ENCODE peak calls at places on chromosomes 4 and X, in seven cellular contexts. N is NCI-H187 treated with DMSO at 0.1 percent for 48 hours; D is effector memory CD8-positive, alpha-beta T cell; I is activated gamma-delta T cell treated with Interleukin-2 at 50 U/mL for 16 hours; A is T-helper 9 cell; V is dermis blood vessel endothelial cell; C is Right ventricle myocardium superior. W is an unnamed sample.

GRCh38 chr4:1746265-1746691 is 25.0 kb downstream of the TACC3 start:
- DNase-seq in N (no peak), D (peak; percentile 70), I (peak; percentile 72), A (peak; percentile 68), V (peak; percentile 88), C (peak; percentile 81), W (peak; percentile 55)

GRCh38 chr4:113872426-113873260 is 106.8 kb downstream of the ARSJ start:
- DNase-seq in N (no peak), D (no peak), I (no peak), A (no peak), V (no peak), C (no peak), W (no peak)

GRCh38 chr4:177107288-177107901 is 202.3 kb upstream of the NEIL3 start:
- DNase-seq in N (no peak), D (no peak), I (no peak), A (no peak), V (no peak), C (no peak), W (no peak)

GRCh38 chr4:57249083-57249482 is 138.9 kb upstream of the IGFBP7 start:
- DNase-seq in N (no peak), D (no peak), I (no peak), A (no peak), V (no peak), C (no peak), W (no peak)

GRCh38 chr4:140807491-140808257 is 51.5 kb upstream of the TBC1D9 start:
- DNase-seq in N (no peak), D (no peak), I (no peak), A (no peak), V (no peak), C (no peak), W (no peak)

GRCh38 chrX:118179718-118180117 is 63.1 kb upstream of the KLHL13 start:
- DNase-seq in N (no peak), D (no peak), I (no peak), A (no peak), V (no peak), C (no peak), W (no peak)

GRCh38 chr4:158209825-158210807 is at the start of gene TMEM144:
- DNase-seq in N (no peak), D (no peak), I (peak; percentile 4), A (no peak), V (peak; percentile 93), C (peak; percentile 94), W (peak; percentile 1)

GRCh38 chr4:144646523-144647094 is 653 bp downstream of the HHIP start:
- DNase-seq in N (no peak), D (no peak), I (no peak), A (no peak), V (peak; percentile 69), C (no peak), W (no peak)

W was measured in T follicular helper cell.